ENCODE peak calls at places on chromosomes 3 and 15, in four cellular contexts. One of them, this sample, is unnamed.

GRCh38 chr15:25737218-25737643 is 125.9 kb downstream of the ATP10A start:
- DNase-seq in T47D: no peak
- DNase-seq in NCI-H2081 treated with DMSO at 0.1 percent for 48 hours: no peak
- DNase-seq in foreskin fibroblast: peak
- DNase-seq in this sample: no peak

GRCh38 chr3:54065551-54065950 is 56.8 kb upstream of the CACNA2D3 start:
- DNase-seq in T47D: no peak
- DNase-seq in NCI-H2081 treated with DMSO at 0.1 percent for 48 hours: no peak
- DNase-seq in foreskin fibroblast: no peak
- DNase-seq in this sample: no peak

GRCh38 chr3:24446032-24446431 is 48.6 kb downstream of the THRB start:
- DNase-seq in T47D: no peak
- DNase-seq in NCI-H2081 treated with DMSO at 0.1 percent for 48 hours: no peak
- DNase-seq in foreskin fibroblast: no peak
- DNase-seq in this sample: no peak

GRCh38 chr3:73848173-73848751 is 223.5 kb upstream of the PDZRN3 start:
- DNase-seq in T47D: peak
- DNase-seq in NCI-H2081 treated with DMSO at 0.1 percent for 48 hours: peak
- DNase-seq in foreskin fibroblast: no peak
- DNase-seq in this sample: no peak

GRCh38 chr3:155876037-155876436 is 5.6 kb downstream of the GMPS start:
- DNase-seq in T47D: no peak
- DNase-seq in NCI-H2081 treated with DMSO at 0.1 percent for 48 hours: no peak
- DNase-seq in foreskin fibroblast: no peak
- DNase-seq in this sample: no peak

GRCh38 chr3:7260975-7261374 is 400.1 kb downstream of the GRM7 start:
- DNase-seq in T47D: no peak
- DNase-seq in NCI-H2081 treated with DMSO at 0.1 percent for 48 hours: no peak
- DNase-seq in foreskin fibroblast: no peak
- DNase-seq in this sample: no peak

GRCh38 chr15:70091649-70092461 is 5.9 kb downstream of the TLE3 start:
- DNase-seq in T47D: peak
- DNase-seq in NCI-H2081 treated with DMSO at 0.1 percent for 48 hours: no peak
- DNase-seq in foreskin fibroblast: no peak
- DNase-seq in this sample: no peak

GRCh38 chr3:127427666-127428065 is 139.8 kb upstream of the PRR20G start:
- DNase-seq in T47D: no peak
- DNase-seq in NCI-H2081 treated with DMSO at 0.1 percent for 48 hours: no peak
- DNase-seq in foreskin fibroblast: no peak
- DNase-seq in this sample: no peak

GRCh38 chr3:26145769-26146168 is 355.9 kb downstream of the OXSM start:
- DNase-seq in T47D: no peak
- DNase-seq in NCI-H2081 treated with DMSO at 0.1 percent for 48 hours: no peak
- DNase-seq in foreskin fibroblast: no peak
- DNase-seq in this sample: no peak

GRCh38 chr3:195035345-195036202 is 235.4 kb downstream of the XXYLT1 start:
- DNase-seq in T47D: peak
- DNase-seq in NCI-H2081 treated with DMSO at 0.1 percent for 48 hours: no peak
- DNase-seq in foreskin fibroblast: no peak
- DNase-seq in this sample: no peak

GRCh38 chr15:29124581-29125381 is 144.8 kb downstream of the NSMCE3 start:
- DNase-seq in T47D: peak
- DNase-seq in NCI-H2081 treated with DMSO at 0.1 percent for 48 hours: no peak
- DNase-seq in foreskin fibroblast: no peak
- DNase-seq in this sample: no peak

GRCh38 chr3:27720899-27721716 is 1.0 kb downstream of the EOMES start:
- DNase-seq in T47D: no peak
- DNase-seq in NCI-H2081 treated with DMSO at 0.1 percent for 48 hours: no peak
- DNase-seq in foreskin fibroblast: no peak
- DNase-seq in this sample: no peak

GRCh38 chr3:50588759-50589433 is 19.6 kb downstream of the HEMK1 start:
- DNase-seq in T47D: no peak
- DNase-seq in NCI-H2081 treated with DMSO at 0.1 percent for 48 hours: no peak
- DNase-seq in foreskin fibroblast: no peak
- DNase-seq in this sample: no peak

GRCh38 chr3:29747991-29748390 is 467.1 kb downstream of the RBMS3 start:
- DNase-seq in T47D: no peak
- DNase-seq in NCI-H2081 treated with DMSO at 0.1 percent for 48 hours: no peak
- DNase-seq in foreskin fibroblast: no peak
- DNase-seq in this sample: no peak

GRCh38 chr3:32278714-32279113 is 40.2 kb downstream of the CMTM8 start:
- DNase-seq in T47D: no peak
- DNase-seq in NCI-H2081 treated with DMSO at 0.1 percent for 48 hours: no peak
- DNase-seq in foreskin fibroblast: peak
- DNase-seq in this sample: no peak

GRCh38 chr15:50241684-50242450 is 23.7 kb downstream of the HDC start:
- DNase-seq in T47D: no peak
- DNase-seq in NCI-H2081 treated with DMSO at 0.1 percent for 48 hours: no peak
- DNase-seq in foreskin fibroblast: peak
- DNase-seq in this sample: no peak

GRCh38 chr3:140270329-140270728 is 335.3 kb downstream of the CLSTN2 start:
- DNase-seq in T47D: no peak
- DNase-seq in NCI-H2081 treated with DMSO at 0.1 percent for 48 hours: no peak
- DNase-seq in foreskin fibroblast: no peak
- DNase-seq in this sample: no peak

GRCh38 chr3:46733026-46733800 is 15.5 kb upstream of the PRSS50 start:
- DNase-seq in T47D: peak
- DNase-seq in NCI-H2081 treated with DMSO at 0.1 percent for 48 hours: no peak
- DNase-seq in foreskin fibroblast: peak
- DNase-seq in this sample: no peak

GRCh38 chr3:190180268-190180667 is 59.6 kb upstream of the P3H2 start:
- DNase-seq in T47D: no peak
- DNase-seq in NCI-H2081 treated with DMSO at 0.1 percent for 48 hours: no peak
- DNase-seq in foreskin fibroblast: peak
- DNase-seq in this sample: no peak